ENCODE peak calls at places on chromosomes 7 and 10, in eight cellular contexts. W is tibial artery; Q is bronchial epithelial cell; K is fibroblast of the conjunctiva; R is stimulated activated CD4-positive, alpha-beta T cell treated with anti-CD3 and anti-CD28 coated beads, Interleukin-4, amount 100 ng/mL, for 4 hours; U is mesendoderm; I is Calu3; L is fibroblast of the aortic adventitia. O is an unnamed sample.

GRCh38 chr7:22718200-22718711 is 8.7 kb upstream of the IL6 start:
- DNase-seq in U (no peak), L (peak; percentile 96), I (peak; percentile 27), Q (peak; percentile 92), K (peak; percentile 92), W (no peak), R (no peak), O (peak; percentile 76)

GRCh38 chr10:128631801-128632241 is 505.6 kb upstream of the MKI67 start:
- DNase-seq in L (peak; percentile 3), U (peak; percentile 59), W (no peak), R (no peak), I (no peak), K (peak; percentile 14), Q (no peak), O (no peak)

GRCh38 chr7:69402696-69403095 is 195.6 kb upstream of the AUTS2 start:
- DNase-seq in U (no peak), L (no peak), W (no peak), K (no peak), R (no peak), I (no peak), Q (no peak), O (no peak)

GRCh38 chr10:133461027-133461426 is 7.3 kb downstream of the SCART1 start:
- DNase-seq in L (no peak), R (no peak), U (no peak), K (no peak), W (peak; percentile 24), Q (no peak), I (no peak), O (no peak)

GRCh38 chr7:22346383-22347107 is 10.4 kb downstream of the RAPGEF5 start:
- DNase-seq in Q (peak; percentile 97), I (peak; percentile 51), U (no peak), L (no peak), W (no peak), R (no peak), K (no peak), O (no peak)

GRCh38 chr7:24725554-24726260 is 31.6 kb downstream of the GSDME start:
- DNase-seq in U (no peak), R (no peak), W (peak; percentile 38), L (peak; percentile 30), I (no peak), K (no peak), Q (no peak), O (no peak)

GRCh38 chr7:73496626-73497025 is 25.5 kb downstream of the BAZ1B start:
- DNase-seq in R (no peak), I (no peak), W (no peak), U (no peak), Q (no peak), L (no peak), K (no peak), O (no peak)

GRCh38 chr7:140989068-140989467 is 25.7 kb downstream of the MRPS33 start:
- DNase-seq in U (peak; percentile 6), K (no peak), I (no peak), W (no peak), L (no peak), Q (no peak), R (no peak), O (no peak)

GRCh38 chr10:7513455-7513854 is 102.6 kb upstream of the SFMBT2 start:
- DNase-seq in K (no peak), L (no peak), Q (no peak), W (no peak), U (no peak), I (no peak), R (no peak), O (no peak)

GRCh38 chr10:106908225-106908624 is 256.3 kb downstream of the SORCS1 start:
- DNase-seq in W (no peak), U (no peak), L (no peak), R (no peak), K (no peak), Q (no peak), I (no peak), O (no peak)

GRCh38 chr7:139937685-139938084 is 108.6 kb downstream of the TBXAS1 start:
- DNase-seq in I (no peak), R (no peak), Q (no peak), K (no peak), W (no peak), U (no peak), L (no peak), O (no peak)

GRCh38 chr10:2137549-2138174 is 400.3 kb upstream of the ADARB2 start:
- DNase-seq in R (no peak), W (no peak), I (peak; percentile 8), Q (peak; percentile 59), L (no peak), U (peak; percentile 83), K (no peak), O (no peak)

GRCh38 chr10:13066527-13066926 is 33.4 kb upstream of the OPTN start:
- DNase-seq in W (no peak), Q (peak; percentile 11), U (no peak), K (no peak), L (no peak), R (no peak), I (no peak), O (no peak)

GRCh38 chr7:22052221-22052639 is 106.5 kb upstream of the CDCA7L start:
- DNase-seq in R (no peak), K (no peak), L (no peak), W (no peak), I (no peak), Q (peak; percentile 42), U (no peak), O (no peak)

GRCh38 chr10:93124580-93125318 is 51.1 kb downstream of the CYP26A1 start:
- DNase-seq in W (no peak), I (no peak), L (no peak), K (no peak), R (no peak), Q (no peak), U (no peak), O (no peak)

GRCh38 chr10:61332506-61332905 is 120.7 kb downstream of the TMEM26 start:
- DNase-seq in R (no peak), L (no peak), K (no peak), I (no peak), W (no peak), Q (no peak), U (no peak), O (no peak)

GRCh38 chr10:17380016-17380415 is 74.4 kb downstream of the ST8SIA6 start:
- DNase-seq in K (no peak), U (no peak), W (no peak), R (no peak), L (no peak), Q (no peak), I (no peak), O (no peak)

GRCh38 chr7:133582766-133583523 is 330.1 kb downstream of the EXOC4 start:
- DNase-seq in L (peak; percentile 91), R (no peak), W (no peak), I (no peak), K (peak; percentile 65), U (peak; percentile 20), Q (no peak), O (no peak)

GRCh38 chr7:12403287-12404181 is at the start of gene VWDE:
- DNase-seq in U (peak; percentile 90), W (no peak), Q (peak; percentile 30), I (peak; percentile 91), K (no peak), R (peak; percentile 50), L (no peak), O (no peak)

GRCh38 chr7:91554893-91555292 is 290.7 kb downstream of the FZD1 start:
- DNase-seq in R (no peak), K (no peak), U (peak; percentile 96), W (no peak), I (no peak), Q (no peak), L (no peak), O (no peak)

GRCh38 chr7:123034106-123034505 is 38.6 kb upstream of the TAS2R16 start:
- DNase-seq in W (no peak), R (no peak), U (no peak), Q (no peak), L (no peak), I (no peak), K (no peak), O (no peak)

GRCh38 chr10:77109470-77109994 is 528.1 kb downstream of the KCNMA1 start:
- DNase-seq in U (no peak), W (no peak), Q (no peak), K (no peak), I (no peak), R (no peak), L (no peak), O (no peak)

GRCh38 chr10:73065441-73065840 is 31.2 kb downstream of the P4HA1 start:
- DNase-seq in Q (no peak), L (peak; percentile 18), U (no peak), K (no peak), I (no peak), W (no peak), R (no peak), O (no peak)

GRCh38 chr7:151315038-151315655 is 26.5 kb upstream of the NUB1 start:
- DNase-seq in I (peak; percentile 85), K (peak; percentile 45), L (peak; percentile 82), R (peak; percentile 67), W (peak; percentile 73), U (peak; percentile 67), Q (peak; percentile 38), O (no peak)

GRCh38 chr7:88329532-88330463 is 23.1 kb upstream of the STEAP4 start:
- DNase-seq in U (no peak), R (no peak), W (no peak), L (no peak), Q (no peak), I (no peak), K (no peak), O (no peak)

GRCh38 chr7:32250494-32251260 is 180.5 kb upstream of the PDE1C start:
- DNase-seq in I (no peak), K (no peak), L (no peak), Q (no peak), W (no peak), U (no peak), R (no peak), O (no peak)

GRCh38 chr7:117479480-117480224 is at the start of gene CFTR:
- DNase-seq in I (peak; percentile 87), L (no peak), R (no peak), U (peak; percentile 27), K (no peak), Q (no peak), W (no peak), O (no peak)

GRCh38 chr10:126387931-126388911 is at the start of gene ADAM12:
- DNase-seq in Q (peak; percentile 18), L (peak; percentile 85), I (no peak), R (no peak), W (no peak), K (no peak), U (peak; percentile 30), O (no peak)

GRCh38 chr10:5188358-5188757 is 3.4 kb upstream of the AKR1C8 start:
- DNase-seq in I (no peak), R (no peak), W (no peak), U (no peak), K (no peak), Q (no peak), L (no peak), O (no peak)

GRCh38 chr10:23283680-23284079 is 60.9 kb downstream of the C10orf67 start:
- DNase-seq in R (no peak), W (no peak), L (no peak), K (no peak), Q (no peak), U (no peak), I (no peak), O (no peak)